ENCODE peak calls at places on chromosomes 11 and 22, in five cellular contexts. V is HFFc6, E is cardiac muscle cell, Q is glutamatergic neuron, Y is cardiac fibroblast. A is an unnamed sample.

GRCh38 chr11:70727899-70728620 is 329.7 kb downstream of the CTTN start:
- DNase-seq in V (no peak), E (no peak), Q (no peak), Y (no peak), A (no peak)

GRCh38 chr11:14500181-14500651 is 605 bp upstream of the COPB1 start:
- DNase-seq in V (peak; percentile 52), E (peak; percentile 42), Q (no peak), Y (peak; percentile 72), A (peak; percentile 16)

GRCh38 chr22:49548356-49549202 is 279.1 kb downstream of the BRD1 start:
- DNase-seq in V (no peak), E (no peak), Q (no peak), Y (no peak), A (no peak)

GRCh38 chr11:94546886-94547285 is 3.2 kb downstream of the FUT4 start:
- DNase-seq in V (no peak), E (peak; percentile 18), Q (no peak), Y (no peak), A (no peak)

GRCh38 chr11:130449996-130450419 is 1.6 kb downstream of the ADAMTS15 start:
- DNase-seq in V (no peak), E (peak; percentile 95), Q (peak; percentile 70), Y (peak; percentile 79), A (peak; percentile 68)

GRCh38 chr11:131423715-131424114 is 53.3 kb downstream of the NTM start:
- DNase-seq in V (no peak), E (no peak), Q (no peak), Y (no peak), A (no peak)

GRCh38 chr11:72584293-72584921 is 89.8 kb downstream of the PDE2A start:
- DNase-seq in V (no peak), E (peak; percentile 9), Q (peak; percentile 27), Y (peak; percentile 28), A (peak; percentile 36)

GRCh38 chr11:1559103-1559951 is 12.7 kb downstream of the DUSP8 start:
- DNase-seq in V (peak; percentile 45), E (no peak), Q (peak; percentile 22), Y (peak; percentile 38), A (no peak)

GRCh38 chr11:66289548-66290331 is 797 bp upstream of the YIF1A start:
- DNase-seq in V (no peak), E (peak; percentile 90), Q (no peak), Y (peak; percentile 16), A (peak; percentile 83)

GRCh38 chr11:66543263-66544107 is 2.4 kb downstream of the ZDHHC24 start:
- DNase-seq in V (no peak), E (no peak), Q (peak; percentile 82), Y (peak; percentile 43), A (peak; percentile 63)

GRCh38 chr11:2794947-2795346 is 90.6 kb downstream of the CDKN1C start:
- DNase-seq in V (no peak), E (no peak), Q (no peak), Y (no peak), A (no peak)

GRCh38 chr11:130761560-130762220 is 154.6 kb downstream of the SNX19 start:
- DNase-seq in V (no peak), E (no peak), Q (no peak), Y (no peak), A (no peak)

GRCh38 chr22:36730176-36730858 is 26.8 kb upstream of the CACNG2 start:
- DNase-seq in V (no peak), E (no peak), Q (no peak), Y (no peak), A (no peak)

GRCh38 chr11:65649656-65650546 is 12.0 kb downstream of the SIPA1 start:
- DNase-seq in V (no peak), E (no peak), Q (peak; percentile 17), Y (no peak), A (no peak)

GRCh38 chr11:32821517-32821916 is 8.2 kb upstream of the PRRG4 start:
- DNase-seq in V (no peak), E (no peak), Q (no peak), Y (peak; percentile 29), A (no peak)

GRCh38 chr11:132920391-132921095 is 611.8 kb downstream of the OPCML start:
- DNase-seq in V (no peak), E (no peak), Q (no peak), Y (no peak), A (no peak)

GRCh38 chr11:7600205-7600775 is 73.0 kb downstream of the CYB5R2 start:
- DNase-seq in V (peak; percentile 71), E (no peak), Q (no peak), Y (peak; percentile 72), A (peak; percentile 39)

GRCh38 chr22:17748555-17749353 is 25.5 kb downstream of the BID start:
- DNase-seq in V (no peak), E (peak; percentile 27), Q (peak; percentile 56), Y (no peak), A (peak; percentile 64)
- TF ChIP-seq CTCF in V (no peak), E (peak; percentile 27), Q (peak; percentile 50), Y (peak; percentile 23), A (peak; percentile 48)

GRCh38 chr22:22929381-22930221 is 42.0 kb downstream of the IGLL5 start:
- DNase-seq in V (no peak), E (no peak), Q (no peak), Y (no peak), A (no peak)
- TF ChIP-seq CTCF in V (no peak), E (no peak), Q (no peak), Y (no peak), A (no peak)

GRCh38 chr22:38828616-38829205 is 15.1 kb downstream of the NPTXR start:
- DNase-seq in V (no peak), E (no peak), Q (peak; percentile 11), Y (no peak), A (no peak)

GRCh38 chr22:38828191-38828590 is 15.6 kb downstream of the NPTXR start:
- DNase-seq in V (no peak), E (no peak), Q (no peak), Y (no peak), A (no peak)

GRCh38 chr22:38827510-38827909 is 16.3 kb downstream of the NPTXR start:
- DNase-seq in V (no peak), E (no peak), Q (no peak), Y (no peak), A (no peak)

GRCh38 chr22:38826386-38826785 is 17.4 kb downstream of the NPTXR start:
- DNase-seq in V (no peak), E (no peak), Q (no peak), Y (no peak), A (no peak)

GRCh38 chr22:38826801-38827200 is 17.0 kb downstream of the NPTXR start:
- DNase-seq in V (no peak), E (no peak), Q (no peak), Y (no peak), A (no peak)
- TF ChIP-seq CTCF in V (no peak), E (no peak), Q (no peak), Y (no peak), A (no peak)

DNA sequence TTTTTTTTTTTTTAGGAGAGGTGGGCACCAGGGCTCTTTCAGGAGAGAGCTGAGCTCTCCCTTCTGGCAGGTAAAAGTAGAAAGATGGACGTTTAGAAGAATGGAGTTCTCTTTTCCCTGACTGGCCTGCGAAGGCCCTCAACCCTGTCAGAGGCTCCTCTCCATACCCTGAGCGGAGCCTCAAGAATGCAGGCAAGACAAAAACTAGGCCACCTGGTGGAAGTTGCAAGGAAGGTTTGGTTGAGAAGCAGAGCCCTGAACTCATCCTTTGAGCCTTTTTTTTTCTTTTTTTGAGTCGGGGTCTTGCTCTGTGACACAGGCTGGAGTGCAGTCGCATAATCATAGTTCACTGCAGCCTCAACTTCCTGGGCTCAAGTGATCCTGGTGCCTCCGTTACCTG is 1.4 kb downstream of the OTOG start:
- DNase-seq in V (no peak), E (no peak), Q (no peak), Y (no peak), A (no peak)
- TF ChIP-seq CTCF in V (peak; percentile 21), E (no peak), Q (no peak), Y (no peak), A (no peak)

DNA sequence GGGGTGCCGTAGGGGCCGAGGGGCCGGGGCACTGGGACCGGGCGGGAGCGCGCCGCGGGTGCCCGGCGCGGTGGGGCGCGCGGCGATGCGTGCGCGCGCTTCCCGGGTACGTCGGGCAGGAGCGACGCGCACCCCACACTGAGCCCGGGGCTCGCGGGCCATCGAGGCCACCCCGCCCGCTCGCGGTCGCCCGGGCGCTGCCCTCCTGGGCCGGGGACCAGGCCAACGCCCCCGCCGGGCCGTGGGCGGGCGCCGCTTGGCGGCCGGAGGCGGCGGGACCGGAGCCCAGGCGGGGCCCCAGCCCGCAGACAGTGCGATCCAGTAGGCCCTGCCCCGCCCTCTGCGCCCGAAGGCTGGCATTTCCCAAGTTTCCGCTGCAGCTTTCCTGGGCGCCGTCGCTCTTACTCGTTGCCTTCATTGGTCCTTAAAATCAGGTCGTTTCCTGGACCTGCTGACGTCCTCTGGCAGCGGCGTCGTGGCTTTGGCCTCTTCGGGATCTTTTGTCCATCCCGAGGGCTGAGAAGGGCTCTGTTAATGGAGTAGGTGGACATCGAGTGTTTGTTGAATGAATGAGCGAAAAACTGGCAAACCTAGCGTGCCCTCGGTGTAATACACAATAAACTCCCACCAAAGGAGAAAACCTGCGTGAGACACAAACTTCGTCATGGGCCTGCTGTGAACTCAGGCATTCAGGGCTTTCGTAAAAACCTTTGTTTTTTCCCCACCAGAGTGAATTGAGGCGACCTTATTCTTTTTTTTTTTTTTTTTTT is 638 bp downstream of the PARVA start:
- DNase-seq in V (peak; percentile 83), E (peak; percentile 81), Q (peak; percentile 52), Y (peak; percentile 82), A (peak; percentile 73)
- TF ChIP-seq CTCF in V (peak; percentile 50), E (peak; percentile 16), Q (no peak), Y (peak; percentile 1), A (no peak)

DNA sequence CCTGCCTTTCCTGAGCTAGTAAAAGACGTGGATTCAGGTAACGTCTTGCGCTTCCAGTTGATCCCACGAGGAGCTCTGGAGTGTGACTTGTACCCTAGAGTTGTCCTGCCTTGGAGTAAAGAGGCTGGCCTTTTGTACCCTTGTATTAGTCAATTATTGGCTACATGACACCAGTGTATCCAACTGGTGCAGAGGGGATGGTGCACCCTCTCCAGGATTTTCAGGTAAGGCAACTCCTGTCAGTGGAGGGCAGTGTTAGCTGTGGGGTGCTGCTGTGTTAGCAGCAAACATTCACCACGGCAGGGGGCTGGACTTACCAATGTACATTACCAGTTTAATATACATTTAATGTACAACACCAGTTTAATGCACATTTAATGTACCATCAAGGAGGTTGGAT is 233.5 kb downstream of the MIAT start:
- DNase-seq in V (no peak), E (peak; percentile 23), Q (no peak), Y (no peak), A (no peak)
- TF ChIP-seq CTCF in V (no peak), E (no peak), Q (no peak), Y (no peak), A (no peak)

GRCh38 chr11:134447696-134448095 is 35.7 kb upstream of the B3GAT1 start:
- DNase-seq in V (no peak), E (no peak), Q (no peak), Y (no peak), A (no peak)
- TF ChIP-seq CTCF in V (no peak), E (no peak), Q (no peak), Y (no peak), A (no peak)

GRCh38 chr11:76459299-76459698 is 14.5 kb downstream of the EMSY start:
- DNase-seq in V (no peak), E (no peak), Q (no peak), Y (peak; percentile 14), A (no peak)
- TF ChIP-seq CTCF in V (peak; percentile 74), E (peak; percentile 40), Q (peak; percentile 79), Y (peak; percentile 51), A (peak; percentile 69)

GRCh38 chr11:69444381-69445130 is 36.9 kb upstream of the LINC01488 start:
- DNase-seq in V (peak; percentile 94), E (peak; percentile 48), Q (no peak), Y (peak; percentile 97), A (peak; percentile 30)
- TF ChIP-seq CTCF in V (peak; percentile 85), E (peak; percentile 54), Q (no peak), Y (peak; percentile 56), A (peak; percentile 17)

A was measured in endothelial cell.